ENCODE peak calls at places on chromosome 17, in nine cellular contexts. T, B, K, F, N, I, M, G and R are unnamed samples.

GRCh38 chr17:80709090-80709695 is 164.6 kb downstream of the RPTOR start:
- DNase-seq in G (no peak), K (no peak), N (no peak), F (no peak), I (no peak), B (no peak), M (peak), T (no peak), R (no peak)

GRCh38 chr17:68197091-68197996 is 50.5 kb upstream of the AMZ2 start:
- DNase-seq in G (no peak), F (no peak), M (peak), K (peak), T (peak), I (no peak), N (no peak), B (no peak), R (no peak)

GRCh38 chr17:78831688-78832540 is 8.7 kb downstream of the USP36 start:
- DNase-seq in T (no peak), F (no peak), B (no peak), I (no peak), G (no peak), K (no peak), M (no peak), N (no peak), R (no peak)

GRCh38 chr17:27540300-27541105 is 84.3 kb downstream of the KSR1 start:
- DNase-seq in N (peak), B (no peak), G (peak), T (no peak), K (no peak), M (no peak), F (peak), I (peak), R (peak)

GRCh38 chr17:18117974-18118632 is 9.5 kb downstream of the MYO15A start:
- DNase-seq in K (peak), T (no peak), I (no peak), N (peak), F (no peak), M (no peak), B (no peak), G (no peak), R (no peak)

GRCh38 chr17:48491527-48492273 is 39.1 kb downstream of the HOXB1 start:
- DNase-seq in N (no peak), B (no peak), M (no peak), K (no peak), G (no peak), I (no peak), F (no peak), T (no peak), R (no peak)

GRCh38 chr17:67689534-67690177 is 28.1 kb upstream of the NOL11 start:
- DNase-seq in G (peak), B (peak), M (peak), I (peak), T (peak), N (peak), K (peak), F (peak), R (peak)

GRCh38 chr17:44787271-44787940 is 28.6 kb downstream of the ADAM11 start:
- DNase-seq in T (no peak), K (no peak), M (no peak), B (no peak), I (no peak), F (no peak), G (no peak), N (no peak), R (no peak)

GRCh38 chr17:13311301-13311700 is 290.4 kb downstream of the HS3ST3A1 start:
- DNase-seq in I (no peak), K (no peak), G (peak), B (no peak), N (peak), F (peak), M (no peak), T (no peak), R (peak)

GRCh38 chr17:1082579-1082978 is 85.7 kb downstream of the TIMM22 start:
- DNase-seq in G (no peak), B (no peak), I (no peak), F (no peak), N (peak), M (no peak), T (no peak), K (no peak), R (peak)

GRCh38 chr17:35735036-35735805 is 3.8 kb downstream of the RASL10B start:
- DNase-seq in I (no peak), M (no peak), N (no peak), B (no peak), G (no peak), K (no peak), F (no peak), T (no peak), R (no peak)

GRCh38 chr17:62676952-62677596 is 49.6 kb downstream of the MRC2 start:
- DNase-seq in M (no peak), G (no peak), K (no peak), F (no peak), N (no peak), T (no peak), B (no peak), I (no peak), R (no peak)

GRCh38 chr17:2233441-2233947 is 70.1 kb downstream of the SMG6 start:
- DNase-seq in B (no peak), M (peak), I (no peak), F (peak), N (peak), G (no peak), T (no peak), K (peak), R (no peak)

GRCh38 chr17:55411463-55411855 is 10.2 kb downstream of the MMD start:
- DNase-seq in B (no peak), T (no peak), F (no peak), K (no peak), M (no peak), N (no peak), I (no peak), G (no peak), R (no peak)

GRCh38 chr17:55219939-55220338 is 44.8 kb upstream of the HLF start:
- DNase-seq in M (no peak), N (no peak), F (no peak), G (no peak), B (no peak), T (no peak), K (no peak), I (no peak), R (peak)

GRCh38 chr17:28969706-28970393 is 18.5 kb upstream of the PHF12 start:
- DNase-seq in M (no peak), F (no peak), N (no peak), K (no peak), T (no peak), G (no peak), I (no peak), B (no peak), R (no peak)

GRCh38 chr17:76379275-76379641 is 5.2 kb upstream of the SPHK1 start:
- DNase-seq in N (no peak), T (no peak), B (no peak), I (no peak), F (no peak), G (no peak), M (no peak), K (no peak), R (no peak)

GRCh38 chr17:66175892-66176291 is 16.0 kb downstream of the CEP112 start:
- DNase-seq in N (no peak), B (peak), G (no peak), F (no peak), K (no peak), I (no peak), M (no peak), T (no peak), R (no peak)

GRCh38 chr17:59074494-59074893 is 32.2 kb downstream of the TRIM37 start:
- DNase-seq in N (peak), M (no peak), F (no peak), G (no peak), T (no peak), I (peak), B (no peak), K (no peak), R (peak)

GRCh38 chr17:41009301-41009760 is 403 bp upstream of the KRTAP3-1 start:
- DNase-seq in G (no peak), F (no peak), T (peak), M (no peak), K (no peak), B (peak), N (no peak), I (peak), R (no peak)

GRCh38 chr17:4333041-4333440 is 33.4 kb downstream of the UBE2G1 start:
- DNase-seq in T (no peak), M (no peak), G (no peak), B (no peak), F (no peak), K (no peak), N (no peak), I (no peak), R (no peak)

GRCh38 chr17:6676802-6677157 is 25.2 kb downstream of the C17orf100 start:
- DNase-seq in I (no peak), M (no peak), K (no peak), B (no peak), T (no peak), F (no peak), N (no peak), G (no peak), R (no peak)

GRCh38 chr17:76003915-76004314 is 3.3 kb downstream of the CDK3 start:
- DNase-seq in T (no peak), K (no peak), N (no peak), G (no peak), M (no peak), F (no peak), I (no peak), B (no peak), R (no peak)

GRCh38 chr17:4782652-4783051 is 3.5 kb downstream of the VMO1 start:
- DNase-seq in T (no peak), I (no peak), M (peak), F (no peak), K (no peak), N (no peak), G (no peak), B (no peak), R (no peak)

GRCh38 chr17:69246726-69247375 is 18.2 kb upstream of the ABCA10 start:
- DNase-seq in M (peak), F (peak), I (peak), G (peak), K (no peak), T (no peak), B (peak), N (peak), R (peak)

GRCh38 chr17:67435122-67435521 is 58.0 kb downstream of the PITPNC1 start:
- DNase-seq in I (peak), M (peak), N (peak), T (no peak), K (no peak), F (no peak), B (no peak), G (no peak), R (peak)

GRCh38 chr17:81832608-81833159 is 407 bp downstream of the MCRIP1 start:
- DNase-seq in K (no peak), G (no peak), T (no peak), N (no peak), B (no peak), M (peak), I (peak), F (peak), R (peak)